ENCODE peak calls at places on chromosome 16, in four cellular contexts. K is ovary, A is lower lobe of right lung, L is fibroblast of pulmonary artery. W is an unnamed sample.

GRCh38 chr16:19228057-19228456 is 57.5 kb upstream of the CLEC19A start:
- DNase-seq in K (no peak), A (no peak), L (no peak), W (no peak)

GRCh38 chr16:31094088-31094423 is 541 bp downstream of the VKORC1 start:
- DNase-seq in K (no peak), A (no peak), L (no peak), W (no peak)

GRCh38 chr16:62194828-62195227 is 158.6 kb upstream of the CDH8 start:
- DNase-seq in K (no peak), A (no peak), L (no peak), W (no peak)

GRCh38 chr16:22641030-22641671 is 130.5 kb downstream of the NPIPB5 start:
- DNase-seq in K (no peak), A (no peak), L (peak; percentile 61), W (peak; percentile 18)

GRCh38 chr16:12819126-12820117 is 15.7 kb upstream of the CPPED1 start:
- DNase-seq in K (peak; percentile 41), A (peak; percentile 76), L (peak; percentile 70), W (no peak)

GRCh38 chr16:17556276-17557052 is 85.7 kb upstream of the XYLT1 start:
- DNase-seq in K (no peak), A (no peak), L (peak; percentile 11), W (peak; percentile 43)

GRCh38 chr16:84648595-84649510 is 542 bp downstream of the KLHL36 start:
- DNase-seq in K (peak; percentile 67), A (peak; percentile 79), L (no peak), W (no peak)

GRCh38 chr16:48434653-48435318 is 49.6 kb upstream of the SIAH1 start:
- DNase-seq in K (no peak), A (peak; percentile 54), L (peak; percentile 73), W (no peak)

GRCh38 chr16:55534773-55535172 is 25.9 kb downstream of the LPCAT2 start:
- DNase-seq in K (no peak), A (no peak), L (no peak), W (no peak)

GRCh38 chr16:28193530-28194423 is 18.0 kb downstream of the XPO6 start:
- DNase-seq in K (no peak), A (no peak), L (peak; percentile 89), W (peak; percentile 95)

GRCh38 chr16:59543641-59544040 is 809.5 kb upstream of the GOT2 start:
- DNase-seq in K (no peak), A (no peak), L (no peak), W (peak; percentile 93)

GRCh38 chr16:54935411-54936085 is 4.9 kb downstream of the IRX5 start:
- DNase-seq in K (no peak), A (no peak), L (no peak), W (peak; percentile 22)

GRCh38 chr16:85479972-85480726 is 133.0 kb upstream of the GSE1 start:
- DNase-seq in K (no peak), A (peak; percentile 75), L (no peak), W (no peak)

GRCh38 chr16:47110939-47111338 is 32.8 kb downstream of the NETO2 start:
- DNase-seq in K (no peak), A (no peak), L (peak; percentile 8), W (no peak)

GRCh38 chr16:88886915-88887521 is 20.6 kb upstream of the PABPN1L start:
- DNase-seq in K (peak; percentile 71), A (peak; percentile 69), L (peak; percentile 18), W (no peak)

GRCh38 chr16:1334739-1335138 is 1.3 kb downstream of the BAIAP3 start:
- DNase-seq in K (no peak), A (no peak), L (no peak), W (no peak)

GRCh38 chr16:26019885-26020284 is 328.1 kb downstream of the HS3ST4 start:
- DNase-seq in K (no peak), A (no peak), L (no peak), W (no peak)

GRCh38 chr16:17301593-17302135 is 169.1 kb downstream of the XYLT1 start:
- DNase-seq in K (no peak), A (peak; percentile 57), L (no peak), W (no peak)

GRCh38 chr16:31286421-31287032 is 26.8 kb downstream of the ITGAM start:
- DNase-seq in K (no peak), A (no peak), L (no peak), W (no peak)

GRCh38 chr16:31474173-31474714 is 2.3 kb downstream of the TGFB1I1 start:
- DNase-seq in K (no peak), A (no peak), L (peak; percentile 59), W (peak; percentile 93)

GRCh38 chr16:29820271-29820701 is at the start of gene MVP:
- DNase-seq in K (peak; percentile 69), A (peak; percentile 84), L (peak; percentile 63), W (no peak)

DNA sequence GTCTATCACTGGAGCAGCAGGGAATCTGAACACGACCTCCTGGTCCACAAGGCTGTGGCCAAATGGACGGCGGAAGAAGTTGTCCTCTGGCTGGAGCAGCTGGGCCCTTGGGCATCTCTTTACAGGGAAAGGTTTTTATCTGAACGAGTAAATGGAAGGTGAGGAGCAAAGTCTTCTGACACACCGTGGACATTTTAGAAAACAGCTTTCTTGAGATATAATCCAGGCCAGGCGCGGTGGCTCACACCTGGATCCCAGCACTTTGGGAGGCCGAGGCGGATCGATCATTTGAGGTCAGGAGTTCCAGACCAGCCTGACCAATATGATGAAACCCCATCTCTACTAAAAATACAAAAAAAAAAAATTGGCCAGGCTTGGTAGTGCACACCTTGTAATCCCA is 17.1 kb downstream of the BFAR start:
- DNase-seq in K (no peak), A (no peak), L (no peak), W (no peak)
- H3K4me3 ChIP-seq in K (no peak overlapping the region), A (no peak overlapping the region), L (no peak overlapping the region), W (no peak overlapping the region)

GRCh38 chr16:4372578-4373355 is 1.1 kb downstream of the VASN start:
- DNase-seq in K (peak; percentile 71), A (no peak), L (peak; percentile 56), W (no peak)
- H3K4me3 ChIP-seq in K (peak overlapping the region; percentile 78), A (peak overlapping the region; percentile 74), L (peak overlapping the region; percentile 97), W (peak overlapping the region; percentile 83)

GRCh38 chr16:4680673-4681470 is 12.5 kb upstream of the NUDT16L1 start:
- DNase-seq in K (peak; percentile 47), A (peak; percentile 58), L (no peak), W (no peak)
- H3K4me3 ChIP-seq in K (peak overlapping the region; percentile 31), A (peak overlapping the region; percentile 49), L (no peak overlapping the region), W (no peak overlapping the region)

DNA sequence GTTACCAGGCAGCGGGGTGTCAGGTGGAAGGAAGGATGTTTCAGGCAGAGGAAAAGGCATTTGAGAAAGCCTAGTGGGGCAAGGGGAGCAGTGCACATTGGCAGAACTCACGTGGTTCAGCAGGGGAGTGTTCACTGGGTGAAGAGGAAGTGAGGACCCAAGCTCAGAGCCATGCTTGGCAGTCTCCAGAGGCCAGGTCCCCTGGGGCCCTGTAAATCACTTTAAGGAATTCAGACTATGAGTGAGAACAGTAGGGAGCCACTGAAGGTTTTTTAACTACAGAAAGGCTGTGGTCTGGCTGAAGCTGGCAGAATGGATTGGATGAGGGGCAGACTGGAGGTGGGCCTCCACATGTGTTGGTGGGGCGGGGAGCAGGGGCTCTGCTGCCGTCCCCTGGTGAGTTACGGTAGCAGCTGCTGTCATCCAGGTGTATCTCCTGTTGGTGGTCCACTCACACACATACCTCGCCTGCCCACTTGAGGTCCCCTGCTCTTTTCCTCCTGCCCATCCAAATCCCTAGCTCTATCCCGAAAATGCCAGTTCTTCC is 5.1 kb downstream of the CLEC16A start:
- DNase-seq in K (no peak), A (no peak), L (peak; percentile 39), W (peak; percentile 14)
- H3K4me3 ChIP-seq in K (no peak overlapping the region), A (no peak overlapping the region), L (no peak overlapping the region), W (no peak overlapping the region)

DNA sequence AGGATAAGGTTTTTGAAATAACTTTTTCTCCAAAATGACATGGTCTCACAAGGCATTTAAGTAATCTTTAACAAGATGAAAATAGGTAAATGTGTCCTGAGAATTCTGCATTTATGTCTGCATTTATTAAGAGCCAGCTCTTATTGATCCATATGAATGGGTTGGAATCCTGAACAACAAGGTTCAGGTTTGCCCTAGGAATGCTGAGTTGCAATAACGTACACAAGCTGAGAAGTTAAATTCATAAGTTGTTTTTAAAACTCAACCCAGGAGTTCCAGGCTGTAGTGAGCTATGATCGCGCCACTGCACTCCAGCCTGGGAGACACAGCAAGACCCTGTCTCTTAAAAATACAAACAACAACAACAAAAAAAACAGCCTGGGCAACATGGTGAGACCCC is 28.1 kb downstream of the GLG1 start:
- DNase-seq in K (no peak), A (no peak), L (no peak), W (no peak)
- H3K4me3 ChIP-seq in K (no peak overlapping the region), A (no peak overlapping the region), L (no peak overlapping the region), W (no peak overlapping the region)

DNA sequence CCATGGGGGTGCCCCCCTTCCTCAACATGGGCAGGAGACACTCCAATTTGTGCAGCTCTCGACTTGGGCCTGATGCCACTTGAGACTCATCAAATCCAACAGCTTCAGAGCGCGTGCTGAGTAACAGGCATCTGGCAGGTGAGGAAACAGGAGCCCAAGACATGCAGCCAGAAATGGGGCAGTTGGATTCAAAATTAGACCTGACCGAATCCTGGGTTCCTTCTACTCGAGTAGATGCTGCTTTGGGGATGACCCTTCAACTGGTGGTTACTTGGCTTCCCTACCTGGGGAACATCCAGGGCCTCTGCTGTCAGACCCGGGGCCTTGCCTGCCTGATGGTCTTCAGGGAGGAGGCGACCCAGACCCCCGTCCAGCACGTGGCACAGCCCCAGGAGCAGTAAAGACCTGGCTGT is 488 bp upstream of the NTN3 start:
- DNase-seq in K (no peak), A (no peak), L (no peak), W (no peak)
- H3K4me3 ChIP-seq in K (no peak overlapping the region), A (no peak overlapping the region), L (no peak overlapping the region), W (no peak overlapping the region)

DNA sequence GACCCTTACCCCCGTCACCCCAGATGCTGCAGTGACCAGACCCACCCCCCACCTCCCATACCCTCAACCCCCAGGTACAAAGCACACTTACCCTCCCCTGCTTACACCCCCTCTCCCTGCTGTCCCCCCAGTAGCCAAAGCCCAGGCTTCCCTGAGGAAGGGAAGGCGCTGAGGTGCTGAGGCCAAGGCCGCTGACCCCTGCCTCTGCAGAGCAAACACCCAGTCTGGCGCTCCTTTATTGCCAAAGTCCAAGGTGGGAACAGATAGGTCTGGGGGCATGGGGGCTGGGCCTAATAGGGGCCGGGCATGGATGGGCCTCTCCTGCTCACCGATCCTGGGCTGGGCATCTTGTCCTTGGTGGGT is 683 bp downstream of the LCAT start:
- DNase-seq in K (peak; percentile 54), A (no peak), L (no peak), W (no peak)
- H3K4me3 ChIP-seq in K (no peak overlapping the region), A (no peak overlapping the region), L (no peak overlapping the region), W (no peak overlapping the region)

DNA sequence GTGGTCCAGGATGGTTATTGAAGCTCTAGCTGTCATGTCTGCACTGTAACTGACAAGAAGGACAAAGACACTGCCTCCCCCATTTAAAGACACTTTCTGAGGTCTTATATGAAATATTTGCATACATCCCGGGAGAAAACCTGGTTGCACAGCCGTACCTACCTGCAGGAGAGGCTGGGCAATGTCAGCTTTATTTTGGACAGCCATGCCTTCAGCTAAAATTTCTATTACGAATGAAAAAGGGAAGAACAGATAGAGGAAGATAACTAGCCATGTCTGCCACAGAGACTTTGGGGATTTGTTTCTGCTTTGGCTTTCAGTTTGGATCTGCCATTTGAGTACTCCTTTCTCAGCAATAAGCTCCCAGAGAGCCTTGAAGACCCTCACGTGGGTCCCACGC is 19.0 kb downstream of the SLC7A6 start:
- DNase-seq in K (no peak), A (no peak), L (no peak), W (no peak)
- H3K4me3 ChIP-seq in K (no peak overlapping the region), A (no peak overlapping the region), L (no peak overlapping the region), W (no peak overlapping the region)

GRCh38 chr16:82152641-82153094 is 17.4 kb downstream of the MPHOSPH6 start:
- DNase-seq in K (no peak), A (no peak), L (no peak), W (peak; percentile 50)

GRCh38 chr16:82152192-82152591 is 17.8 kb downstream of the MPHOSPH6 start:
- DNase-seq in K (no peak), A (no peak), L (no peak), W (peak; percentile 16)

GRCh38 chr16:82146957-82147356 is 23.1 kb downstream of the MPHOSPH6 start:
- DNase-seq in K (no peak), A (no peak), L (no peak), W (no peak)

GRCh38 chr16:82150569-82150968 is 19.5 kb downstream of the MPHOSPH6 start:
- DNase-seq in K (no peak), A (no peak), L (no peak), W (no peak)
- H3K4me3 ChIP-seq in K (no peak overlapping the region), A (no peak overlapping the region), L (no peak overlapping the region), W (no peak overlapping the region)

W was measured in astrocyte.